ENCODE peak calls at places on chromosomes 7 and 10, in nine cellular contexts. C is IMR-90; F is iPS-NIHi11; R is left cardiac atrium; Q is SW480; X is T47D; I is NCI-H1092 treated with DMSO at 0.1 percent for 48 hours; M is stimulated activated CD4-positive, alpha-beta T cell treated with anti-CD3 and anti-CD28 coated beads, Interleukin-1b, Interleukin-23, amount 100 ng/mL, for 4 hours; J is hepatic stellate cell. B is an unnamed sample.

GRCh38 chr7:3289996-3290395 is 11.1 kb upstream of the SDK1 start:
- DNase-seq in C (peak), F (no peak), R (no peak), Q (no peak), X (no peak), I (no peak), M (no peak), J (no peak), B (no peak)

GRCh38 chr10:5975641-5976473 is 1.5 kb downstream of the IL15RA start:
- DNase-seq in C (peak), F (no peak), R (peak), Q (peak), X (no peak), I (no peak), M (peak), J (no peak), B (no peak)

GRCh38 chr7:3241686-3242258 is 59.3 kb upstream of the SDK1 start:
- DNase-seq in C (no peak), F (no peak), R (no peak), Q (no peak), X (no peak), I (no peak), M (no peak), J (no peak), B (no peak)

GRCh38 chr7:41403291-41403690 is 299.6 kb downstream of the INHBA start:
- DNase-seq in C (no peak), F (no peak), R (no peak), Q (no peak), X (no peak), I (no peak), M (no peak), J (no peak), B (no peak)

GRCh38 chr10:86260564-86260963 is 106.0 kb downstream of the GRID1 start:
- DNase-seq in C (no peak), F (no peak), R (no peak), Q (no peak), X (no peak), I (no peak), M (no peak), J (no peak), B (no peak)

GRCh38 chr7:39979406-39980073 is 29.5 kb downstream of the CDK13 start:
- DNase-seq in C (no peak), F (no peak), R (no peak), Q (no peak), X (no peak), I (no peak), M (no peak), J (no peak), B (no peak)

GRCh38 chr7:81846398-81846797 is 76.6 kb upstream of the HGF start:
- DNase-seq in C (peak), F (no peak), R (peak), Q (no peak), X (no peak), I (no peak), M (no peak), J (no peak), B (peak)

GRCh38 chr7:157817944-157818700 is 481.3 kb downstream of the DNAJB6 start:
- DNase-seq in C (no peak), F (no peak), R (no peak), Q (no peak), X (no peak), I (no peak), M (no peak), J (no peak), B (no peak)